ENCODE peak calls at places on chromosome 21, in ten cellular contexts. One of them, this sample, is unnamed.

GRCh38 chr21:34528131-34528561 is 16.1 kb upstream of the KCNE1 start:
- DNase-seq in psoas muscle: no peak
- DNase-seq in body of pancreas: no peak
- DNase-seq in breast epithelium: no peak
- DNase-seq in tibial artery: no peak
- DNase-seq in bronchial epithelial cell: no peak
- DNase-seq in upper lobe of left lung: no peak
- DNase-seq in uterus: no peak
- DNase-seq in neural progenitor cell: no peak
- DNase-seq in brain microvascular endothelial cell: no peak
- DNase-seq in this sample: no peak

GRCh38 chr21:34630536-34631143 is 15.7 kb upstream of the RCAN1 start:
- DNase-seq in brain microvascular endothelial cell: peak; percentile 32
- DNase-seq in uterus: no peak
- DNase-seq in upper lobe of left lung: no peak
- DNase-seq in body of pancreas: peak; percentile 53
- DNase-seq in breast epithelium: no peak
- DNase-seq in tibial artery: no peak
- DNase-seq in psoas muscle: no peak
- DNase-seq in neural progenitor cell: peak; percentile 63
- DNase-seq in bronchial epithelial cell: peak; percentile 51
- DNase-seq in this sample: no peak

GRCh38 chr21:36747815-36748381 is 49.0 kb downstream of the SIM2 start:
- DNase-seq in breast epithelium: no peak
- DNase-seq in uterus: no peak
- DNase-seq in neural progenitor cell: peak; percentile 93
- DNase-seq in bronchial epithelial cell: no peak
- DNase-seq in tibial artery: no peak
- DNase-seq in upper lobe of left lung: no peak
- DNase-seq in psoas muscle: peak; percentile 64
- DNase-seq in body of pancreas: peak; percentile 60
- DNase-seq in brain microvascular endothelial cell: peak; percentile 18
- DNase-seq in this sample: no peak

GRCh38 chr21:37704751-37705150 is 211.5 kb downstream of the KCNJ6 start:
- DNase-seq in neural progenitor cell: no peak
- DNase-seq in uterus: no peak
- DNase-seq in upper lobe of left lung: no peak
- DNase-seq in breast epithelium: no peak
- DNase-seq in body of pancreas: no peak
- DNase-seq in brain microvascular endothelial cell: no peak
- DNase-seq in tibial artery: no peak
- DNase-seq in psoas muscle: no peak
- DNase-seq in bronchial epithelial cell: no peak
- DNase-seq in this sample: no peak

GRCh38 chr21:37700641-37701202 is 215.5 kb downstream of the KCNJ6 start:
- DNase-seq in breast epithelium: no peak
- DNase-seq in body of pancreas: peak; percentile 69
- DNase-seq in brain microvascular endothelial cell: peak; percentile 61
- DNase-seq in tibial artery: no peak
- DNase-seq in bronchial epithelial cell: peak; percentile 70
- DNase-seq in uterus: no peak
- DNase-seq in psoas muscle: no peak
- DNase-seq in upper lobe of left lung: no peak
- DNase-seq in neural progenitor cell: peak; percentile 74
- DNase-seq in this sample: no peak

GRCh38 chr21:16454371-16454770 is 724.6 kb downstream of the USP25 start:
- DNase-seq in psoas muscle: no peak
- DNase-seq in upper lobe of left lung: no peak
- DNase-seq in tibial artery: no peak
- DNase-seq in uterus: no peak
- DNase-seq in neural progenitor cell: no peak
- DNase-seq in breast epithelium: no peak
- DNase-seq in brain microvascular endothelial cell: no peak
- DNase-seq in bronchial epithelial cell: no peak
- DNase-seq in body of pancreas: no peak
- DNase-seq in this sample: no peak

GRCh38 chr21:35375115-35375514 is 326.0 kb upstream of the RUNX1 start:
- DNase-seq in breast epithelium: no peak
- DNase-seq in uterus: no peak
- DNase-seq in psoas muscle: no peak
- DNase-seq in neural progenitor cell: no peak
- DNase-seq in upper lobe of left lung: no peak
- DNase-seq in tibial artery: no peak
- DNase-seq in brain microvascular endothelial cell: peak; percentile 52
- DNase-seq in bronchial epithelial cell: peak; percentile 83
- DNase-seq in body of pancreas: peak; percentile 7
- DNase-seq in this sample: no peak

GRCh38 chr21:37684577-37684976 is 231.7 kb downstream of the KCNJ6 start:
- DNase-seq in neural progenitor cell: no peak
- DNase-seq in tibial artery: no peak
- DNase-seq in upper lobe of left lung: no peak
- DNase-seq in uterus: no peak
- DNase-seq in breast epithelium: no peak
- DNase-seq in bronchial epithelial cell: no peak
- DNase-seq in body of pancreas: no peak
- DNase-seq in psoas muscle: no peak
- DNase-seq in brain microvascular endothelial cell: no peak
- DNase-seq in this sample: no peak

GRCh38 chr21:14528815-14529214 is 17.3 kb downstream of the SAMSN1 start:
- DNase-seq in body of pancreas: no peak
- DNase-seq in tibial artery: no peak
- DNase-seq in brain microvascular endothelial cell: no peak
- DNase-seq in breast epithelium: no peak
- DNase-seq in neural progenitor cell: no peak
- DNase-seq in bronchial epithelial cell: no peak
- DNase-seq in psoas muscle: no peak
- DNase-seq in upper lobe of left lung: no peak
- DNase-seq in uterus: no peak
- DNase-seq in this sample: no peak

GRCh38 chr21:18716578-18717138 is 313.1 kb upstream of the TMPRSS15 start:
- DNase-seq in body of pancreas: no peak
- DNase-seq in psoas muscle: no peak
- DNase-seq in brain microvascular endothelial cell: no peak
- DNase-seq in tibial artery: no peak
- DNase-seq in breast epithelium: no peak
- DNase-seq in neural progenitor cell: no peak
- DNase-seq in upper lobe of left lung: no peak
- DNase-seq in uterus: no peak
- DNase-seq in bronchial epithelial cell: no peak
- DNase-seq in this sample: no peak

GRCh38 chr21:35027558-35028450 is 21.3 kb downstream of the RUNX1 start:
- DNase-seq in breast epithelium: no peak
- DNase-seq in upper lobe of left lung: no peak
- DNase-seq in tibial artery: no peak
- DNase-seq in brain microvascular endothelial cell: no peak
- DNase-seq in uterus: no peak
- DNase-seq in bronchial epithelial cell: no peak
- DNase-seq in body of pancreas: no peak
- DNase-seq in neural progenitor cell: no peak
- DNase-seq in psoas muscle: no peak
- DNase-seq in this sample: no peak

GRCh38 chr21:28215214-28215954 is 777.3 kb downstream of the LTN1 start:
- DNase-seq in body of pancreas: no peak
- DNase-seq in psoas muscle: no peak
- DNase-seq in uterus: peak; percentile 29
- DNase-seq in neural progenitor cell: no peak
- DNase-seq in bronchial epithelial cell: peak; percentile 95
- DNase-seq in upper lobe of left lung: no peak
- DNase-seq in tibial artery: peak; percentile 27
- DNase-seq in breast epithelium: no peak
- DNase-seq in brain microvascular endothelial cell: peak; percentile 69
- DNase-seq in this sample: no peak

GRCh38 chr21:37558676-37559204 is 192.2 kb downstream of the DYRK1A start:
- DNase-seq in neural progenitor cell: no peak
- DNase-seq in psoas muscle: no peak
- DNase-seq in brain microvascular endothelial cell: no peak
- DNase-seq in upper lobe of left lung: no peak
- DNase-seq in tibial artery: no peak
- DNase-seq in bronchial epithelial cell: no peak
- DNase-seq in body of pancreas: no peak
- DNase-seq in uterus: no peak
- DNase-seq in breast epithelium: no peak
- DNase-seq in this sample: no peak

GRCh38 chr21:26784974-26785373 is 60.2 kb downstream of the ADAMTS1 start:
- DNase-seq in psoas muscle: no peak
- DNase-seq in neural progenitor cell: no peak
- DNase-seq in body of pancreas: peak; percentile 34
- DNase-seq in uterus: peak; percentile 37
- DNase-seq in tibial artery: peak; percentile 37
- DNase-seq in bronchial epithelial cell: no peak
- DNase-seq in upper lobe of left lung: no peak
- DNase-seq in breast epithelium: no peak
- DNase-seq in brain microvascular endothelial cell: no peak
- DNase-seq in this sample: no peak

GRCh38 chr21:31733521-31734149 is 1.7 kb upstream of the SCAF4 start:
- DNase-seq in neural progenitor cell: no peak
- DNase-seq in body of pancreas: no peak
- DNase-seq in upper lobe of left lung: no peak
- DNase-seq in tibial artery: no peak
- DNase-seq in brain microvascular endothelial cell: no peak
- DNase-seq in breast epithelium: no peak
- DNase-seq in bronchial epithelial cell: no peak
- DNase-seq in psoas muscle: no peak
- DNase-seq in uterus: no peak
- DNase-seq in this sample: no peak

GRCh38 chr21:27371065-27371464 is 404.2 kb upstream of the ADAMTS5 start:
- DNase-seq in psoas muscle: no peak
- DNase-seq in upper lobe of left lung: no peak
- DNase-seq in brain microvascular endothelial cell: no peak
- DNase-seq in body of pancreas: no peak
- DNase-seq in bronchial epithelial cell: no peak
- DNase-seq in tibial artery: no peak
- DNase-seq in breast epithelium: no peak
- DNase-seq in neural progenitor cell: no peak
- DNase-seq in uterus: no peak
- DNase-seq in this sample: no peak

GRCh38 chr21:35116777-35117176 is 67.7 kb upstream of the RUNX1 start:
- DNase-seq in neural progenitor cell: no peak
- DNase-seq in uterus: no peak
- DNase-seq in body of pancreas: no peak
- DNase-seq in bronchial epithelial cell: no peak
- DNase-seq in brain microvascular endothelial cell: no peak
- DNase-seq in tibial artery: no peak
- DNase-seq in breast epithelium: no peak
- DNase-seq in upper lobe of left lung: no peak
- DNase-seq in psoas muscle: no peak
- DNase-seq in this sample: no peak

GRCh38 chr21:44511938-44512275 is 28.1 kb downstream of the KRTAP10-1 start:
- DNase-seq in bronchial epithelial cell: no peak
- DNase-seq in brain microvascular endothelial cell: no peak
- DNase-seq in psoas muscle: peak; percentile 26
- DNase-seq in breast epithelium: no peak
- DNase-seq in upper lobe of left lung: no peak
- DNase-seq in neural progenitor cell: no peak
- DNase-seq in uterus: no peak
- DNase-seq in tibial artery: no peak
- DNase-seq in body of pancreas: no peak
- DNase-seq in this sample: no peak

GRCh38 chr21:35651166-35651565 is 409.2 kb downstream of the SETD4 start:
- DNase-seq in tibial artery: no peak
- DNase-seq in brain microvascular endothelial cell: no peak
- DNase-seq in body of pancreas: no peak
- DNase-seq in bronchial epithelial cell: no peak
- DNase-seq in breast epithelium: no peak
- DNase-seq in neural progenitor cell: peak; percentile 7
- DNase-seq in uterus: no peak
- DNase-seq in upper lobe of left lung: no peak
- DNase-seq in psoas muscle: no peak
- DNase-seq in this sample: no peak

GRCh38 chr21:33026878-33027400 is 1.2 kb downstream of the OLIG2 start:
- DNase-seq in upper lobe of left lung: no peak
- DNase-seq in breast epithelium: no peak
- DNase-seq in brain microvascular endothelial cell: no peak
- DNase-seq in neural progenitor cell: peak; percentile 70
- DNase-seq in body of pancreas: no peak
- DNase-seq in bronchial epithelial cell: no peak
- DNase-seq in tibial artery: no peak
- DNase-seq in psoas muscle: no peak
- DNase-seq in uterus: no peak
- DNase-seq in this sample: no peak
- TF ChIP-seq CTCF in upper lobe of left lung: no peak
- TF ChIP-seq CTCF in breast epithelium: no peak
- TF ChIP-seq CTCF in brain microvascular endothelial cell: no peak
- TF ChIP-seq CTCF in neural progenitor cell: no peak
- TF ChIP-seq CTCF in body of pancreas: no peak
- TF ChIP-seq CTCF in bronchial epithelial cell: no peak
- TF ChIP-seq CTCF in tibial artery: no peak
- TF ChIP-seq CTCF in psoas muscle: no peak
- TF ChIP-seq CTCF in uterus: no peak
- TF ChIP-seq CTCF in this sample: no peak

GRCh38 chr21:41437754-41438153 is 11.7 kb downstream of the MX1 start:
- DNase-seq in breast epithelium: no peak
- DNase-seq in tibial artery: no peak
- DNase-seq in psoas muscle: no peak
- DNase-seq in body of pancreas: no peak
- DNase-seq in neural progenitor cell: no peak
- DNase-seq in uterus: no peak
- DNase-seq in brain microvascular endothelial cell: no peak
- DNase-seq in upper lobe of left lung: no peak
- DNase-seq in bronchial epithelial cell: no peak
- DNase-seq in this sample: no peak
- H3K36me3 ChIP-seq in breast epithelium: peaks cover 15% of the 10 kb centered on the region
- H3K36me3 ChIP-seq in tibial artery: peaks cover 59% of the 10 kb centered on the region
- H3K36me3 ChIP-seq in psoas muscle: peaks cover 7% of the 10 kb centered on the region
- H3K36me3 ChIP-seq in body of pancreas: peaks cover 16% of the 10 kb centered on the region
- H3K36me3 ChIP-seq in neural progenitor cell: no peaks in the 10 kb centered on the region
- H3K36me3 ChIP-seq in uterus: no peaks in the 10 kb centered on the region
- H3K36me3 ChIP-seq in brain microvascular endothelial cell: no peaks in the 10 kb centered on the region
- H3K36me3 ChIP-seq in upper lobe of left lung: peaks cover 95% of the 10 kb centered on the region
- H3K36me3 ChIP-seq in bronchial epithelial cell: no peaks in the 10 kb centered on the region
- H3K36me3 ChIP-seq in this sample: peaks cover 82% of the 10 kb centered on the region

DNA sequence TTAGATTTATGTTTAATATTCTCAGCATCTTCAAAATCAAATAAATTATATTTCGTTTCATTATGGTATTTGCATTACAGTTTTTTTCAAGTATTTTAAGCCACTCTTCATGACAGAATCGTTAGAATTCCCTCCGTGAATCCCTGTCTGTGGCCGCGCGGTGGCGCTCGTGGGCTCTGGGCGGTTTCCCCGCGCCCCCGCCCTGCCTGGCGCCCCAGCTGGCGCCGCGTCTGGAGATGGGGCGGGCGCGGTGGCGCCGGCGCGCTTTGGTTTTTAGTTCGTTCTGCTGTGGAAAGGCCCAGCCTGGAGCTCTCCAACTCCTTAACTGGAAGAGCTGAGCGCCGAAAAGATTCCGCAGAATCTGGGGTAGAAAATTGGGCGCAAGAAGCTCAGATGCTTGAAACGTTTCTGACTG is 25.7 kb downstream of the PRMT2 start:
- DNase-seq in tibial artery: no peak
- DNase-seq in brain microvascular endothelial cell: peak; percentile 60
- DNase-seq in uterus: peak; percentile 65
- DNase-seq in bronchial epithelial cell: peak; percentile 21
- DNase-seq in neural progenitor cell: peak; percentile 93
- DNase-seq in psoas muscle: peak; percentile 80
- DNase-seq in upper lobe of left lung: peak; percentile 55
- DNase-seq in breast epithelium: no peak
- DNase-seq in body of pancreas: peak; percentile 47
- DNase-seq in this sample: peak; percentile 17
- H3K4me3 ChIP-seq in tibial artery: peak overlapping the region; percentile 44
- H3K4me3 ChIP-seq in brain microvascular endothelial cell: peak overlapping the region; percentile 35
- H3K4me3 ChIP-seq in uterus: peak overlapping the region; percentile 28
- H3K4me3 ChIP-seq in bronchial epithelial cell: no peak overlapping the region
- H3K4me3 ChIP-seq in neural progenitor cell: peak overlapping the region; percentile 16
- H3K4me3 ChIP-seq in psoas muscle: peak overlapping the region; percentile 46
- H3K4me3 ChIP-seq in upper lobe of left lung: peak overlapping the region; percentile 22
- H3K4me3 ChIP-seq in breast epithelium: peak overlapping the region; percentile 25
- H3K4me3 ChIP-seq in body of pancreas: no peak overlapping the region
- H3K4me3 ChIP-seq in this sample: no peak overlapping the region

GRCh38 chr21:29827236-29827635 is 112.6 kb downstream of the GRIK1 start:
- DNase-seq in uterus: no peak
- DNase-seq in psoas muscle: no peak
- DNase-seq in neural progenitor cell: no peak
- DNase-seq in breast epithelium: no peak
- DNase-seq in tibial artery: no peak
- DNase-seq in body of pancreas: no peak
- DNase-seq in bronchial epithelial cell: peak; percentile 78
- DNase-seq in upper lobe of left lung: no peak
- DNase-seq in brain microvascular endothelial cell: peak; percentile 17
- DNase-seq in this sample: no peak
- TF ChIP-seq CTCF in uterus: no peak
- TF ChIP-seq CTCF in psoas muscle: no peak
- TF ChIP-seq CTCF in neural progenitor cell: no peak
- TF ChIP-seq CTCF in breast epithelium: no peak
- TF ChIP-seq CTCF in tibial artery: no peak
- TF ChIP-seq CTCF in body of pancreas: no peak
- TF ChIP-seq CTCF in bronchial epithelial cell: no peak
- TF ChIP-seq CTCF in upper lobe of left lung: no peak
- TF ChIP-seq CTCF in brain microvascular endothelial cell: no peak
- TF ChIP-seq CTCF in this sample: no peak